ENCODE peak calls at places on chromosome 1, in ten cellular contexts. One of them, this sample, is unnamed.

GRCh38 chr1:226656601-226657277 is 82.3 kb downstream of the ITPKB start:
- DNase-seq in lung: no peak
- DNase-seq in ELR: peak; percentile 84
- DNase-seq in amniotic stem cell: peak; percentile 74
- DNase-seq in kidney epithelial cell: no peak
- DNase-seq in hypothalamus: peak; percentile 60
- DNase-seq in OCI-LY7: peak; percentile 50
- DNase-seq in T-helper 2 cell treated with Interferon-gamma antibody and Interleukin-4, amounts not matched to agents 5 μg/mL and 100 μg/mL, for 36 hours: no peak
- DNase-seq in HEK293T: no peak
- DNase-seq in stimulated activated CD8-positive, alpha-beta memory T cell treated with anti-CD3 and anti-CD28 coated beads, Interleukin-7, amount 100 ng/mL, for 1 hour: no peak
- DNase-seq in this sample: peak; percentile 78

GRCh38 chr1:34362949-34363348 is 186.2 kb downstream of the C1orf94 start:
- DNase-seq in lung: peak; percentile 28
- DNase-seq in ELR: no peak
- DNase-seq in amniotic stem cell: no peak
- DNase-seq in kidney epithelial cell: no peak
- DNase-seq in hypothalamus: no peak
- DNase-seq in OCI-LY7: no peak
- DNase-seq in T-helper 2 cell treated with Interferon-gamma antibody and Interleukin-4, amounts not matched to agents 5 μg/mL and 100 μg/mL, for 36 hours: no peak
- DNase-seq in HEK293T: no peak
- DNase-seq in stimulated activated CD8-positive, alpha-beta memory T cell treated with anti-CD3 and anti-CD28 coated beads, Interleukin-7, amount 100 ng/mL, for 1 hour: no peak
- DNase-seq in this sample: no peak

GRCh38 chr1:155158991-155159390 is 14.1 kb downstream of the KRTCAP2 start:
- DNase-seq in lung: no peak
- DNase-seq in ELR: no peak
- DNase-seq in amniotic stem cell: no peak
- DNase-seq in kidney epithelial cell: no peak
- DNase-seq in hypothalamus: no peak
- DNase-seq in OCI-LY7: no peak
- DNase-seq in T-helper 2 cell treated with Interferon-gamma antibody and Interleukin-4, amounts not matched to agents 5 μg/mL and 100 μg/mL, for 36 hours: no peak
- DNase-seq in HEK293T: peak; percentile 4
- DNase-seq in stimulated activated CD8-positive, alpha-beta memory T cell treated with anti-CD3 and anti-CD28 coated beads, Interleukin-7, amount 100 ng/mL, for 1 hour: no peak
- DNase-seq in this sample: no peak

GRCh38 chr1:227541796-227542152 is 21.6 kb upstream of the ZNF678 start:
- DNase-seq in lung: no peak
- DNase-seq in ELR: no peak
- DNase-seq in amniotic stem cell: no peak
- DNase-seq in kidney epithelial cell: no peak
- DNase-seq in hypothalamus: no peak
- DNase-seq in OCI-LY7: no peak
- DNase-seq in T-helper 2 cell treated with Interferon-gamma antibody and Interleukin-4, amounts not matched to agents 5 μg/mL and 100 μg/mL, for 36 hours: no peak
- DNase-seq in HEK293T: no peak
- DNase-seq in stimulated activated CD8-positive, alpha-beta memory T cell treated with anti-CD3 and anti-CD28 coated beads, Interleukin-7, amount 100 ng/mL, for 1 hour: no peak
- DNase-seq in this sample: no peak

GRCh38 chr1:10510520-10511493 is 36.1 kb downstream of the PEX14 start:
- DNase-seq in lung: peak; percentile 45
- DNase-seq in ELR: peak; percentile 94
- DNase-seq in amniotic stem cell: peak; percentile 79
- DNase-seq in kidney epithelial cell: peak; percentile 70
- DNase-seq in hypothalamus: no peak
- DNase-seq in OCI-LY7: no peak
- DNase-seq in T-helper 2 cell treated with Interferon-gamma antibody and Interleukin-4, amounts not matched to agents 5 μg/mL and 100 μg/mL, for 36 hours: peak; percentile 88
- DNase-seq in HEK293T: no peak
- DNase-seq in stimulated activated CD8-positive, alpha-beta memory T cell treated with anti-CD3 and anti-CD28 coated beads, Interleukin-7, amount 100 ng/mL, for 1 hour: peak; percentile 61
- DNase-seq in this sample: peak; percentile 70

GRCh38 chr1:2290595-2291510 is 62.7 kb downstream of the SKI start:
- DNase-seq in lung: peak; percentile 87
- DNase-seq in ELR: peak; percentile 98
- DNase-seq in amniotic stem cell: peak; percentile 96
- DNase-seq in kidney epithelial cell: peak; percentile 57
- DNase-seq in hypothalamus: peak; percentile 73
- DNase-seq in OCI-LY7: peak; percentile 55
- DNase-seq in T-helper 2 cell treated with Interferon-gamma antibody and Interleukin-4, amounts not matched to agents 5 μg/mL and 100 μg/mL, for 36 hours: peak; percentile 85
- DNase-seq in HEK293T: no peak
- DNase-seq in stimulated activated CD8-positive, alpha-beta memory T cell treated with anti-CD3 and anti-CD28 coated beads, Interleukin-7, amount 100 ng/mL, for 1 hour: peak; percentile 62
- DNase-seq in this sample: peak; percentile 90

GRCh38 chr1:51285055-51285454 is 45.3 kb downstream of the TTC39A start:
- DNase-seq in lung: no peak
- DNase-seq in ELR: no peak
- DNase-seq in amniotic stem cell: no peak
- DNase-seq in kidney epithelial cell: no peak
- DNase-seq in hypothalamus: no peak
- DNase-seq in OCI-LY7: no peak
- DNase-seq in T-helper 2 cell treated with Interferon-gamma antibody and Interleukin-4, amounts not matched to agents 5 μg/mL and 100 μg/mL, for 36 hours: peak; percentile 40
- DNase-seq in HEK293T: no peak
- DNase-seq in stimulated activated CD8-positive, alpha-beta memory T cell treated with anti-CD3 and anti-CD28 coated beads, Interleukin-7, amount 100 ng/mL, for 1 hour: no peak
- DNase-seq in this sample: no peak

GRCh38 chr1:212977781-212978645 is 27.7 kb downstream of the VASH2 start:
- DNase-seq in lung: no peak
- DNase-seq in ELR: no peak
- DNase-seq in amniotic stem cell: no peak
- DNase-seq in kidney epithelial cell: no peak
- DNase-seq in hypothalamus: no peak
- DNase-seq in OCI-LY7: no peak
- DNase-seq in T-helper 2 cell treated with Interferon-gamma antibody and Interleukin-4, amounts not matched to agents 5 μg/mL and 100 μg/mL, for 36 hours: no peak
- DNase-seq in HEK293T: no peak
- DNase-seq in stimulated activated CD8-positive, alpha-beta memory T cell treated with anti-CD3 and anti-CD28 coated beads, Interleukin-7, amount 100 ng/mL, for 1 hour: no peak
- DNase-seq in this sample: no peak

GRCh38 chr1:9475061-9475627 is 64.1 kb upstream of the SLC25A33 start:
- DNase-seq in lung: no peak
- DNase-seq in ELR: no peak
- DNase-seq in amniotic stem cell: no peak
- DNase-seq in kidney epithelial cell: no peak
- DNase-seq in hypothalamus: no peak
- DNase-seq in OCI-LY7: no peak
- DNase-seq in T-helper 2 cell treated with Interferon-gamma antibody and Interleukin-4, amounts not matched to agents 5 μg/mL and 100 μg/mL, for 36 hours: no peak
- DNase-seq in HEK293T: no peak
- DNase-seq in stimulated activated CD8-positive, alpha-beta memory T cell treated with anti-CD3 and anti-CD28 coated beads, Interleukin-7, amount 100 ng/mL, for 1 hour: no peak
- DNase-seq in this sample: no peak

GRCh38 chr1:50419192-50419906 is 3.9 kb downstream of the DMRTA2 start:
- DNase-seq in lung: no peak
- DNase-seq in ELR: no peak
- DNase-seq in amniotic stem cell: no peak
- DNase-seq in kidney epithelial cell: no peak
- DNase-seq in hypothalamus: no peak
- DNase-seq in OCI-LY7: no peak
- DNase-seq in T-helper 2 cell treated with Interferon-gamma antibody and Interleukin-4, amounts not matched to agents 5 μg/mL and 100 μg/mL, for 36 hours: no peak
- DNase-seq in HEK293T: peak; percentile 2
- DNase-seq in stimulated activated CD8-positive, alpha-beta memory T cell treated with anti-CD3 and anti-CD28 coated beads, Interleukin-7, amount 100 ng/mL, for 1 hour: no peak
- DNase-seq in this sample: no peak

GRCh38 chr1:210236840-210237409 is 4.3 kb downstream of the SERTAD4 start:
- DNase-seq in lung: no peak
- DNase-seq in ELR: no peak
- DNase-seq in amniotic stem cell: no peak
- DNase-seq in kidney epithelial cell: no peak
- DNase-seq in hypothalamus: peak; percentile 58
- DNase-seq in OCI-LY7: no peak
- DNase-seq in T-helper 2 cell treated with Interferon-gamma antibody and Interleukin-4, amounts not matched to agents 5 μg/mL and 100 μg/mL, for 36 hours: no peak
- DNase-seq in HEK293T: peak; percentile 42
- DNase-seq in stimulated activated CD8-positive, alpha-beta memory T cell treated with anti-CD3 and anti-CD28 coated beads, Interleukin-7, amount 100 ng/mL, for 1 hour: no peak
- DNase-seq in this sample: peak; percentile 83

GRCh38 chr1:223074901-223075300 is 68.1 kb downstream of the TLR5 start:
- DNase-seq in lung: no peak
- DNase-seq in ELR: no peak
- DNase-seq in amniotic stem cell: no peak
- DNase-seq in kidney epithelial cell: no peak
- DNase-seq in hypothalamus: no peak
- DNase-seq in OCI-LY7: no peak
- DNase-seq in T-helper 2 cell treated with Interferon-gamma antibody and Interleukin-4, amounts not matched to agents 5 μg/mL and 100 μg/mL, for 36 hours: no peak
- DNase-seq in HEK293T: no peak
- DNase-seq in stimulated activated CD8-positive, alpha-beta memory T cell treated with anti-CD3 and anti-CD28 coated beads, Interleukin-7, amount 100 ng/mL, for 1 hour: no peak
- DNase-seq in this sample: no peak

GRCh38 chr1:116504308-116505156 is 66.3 kb downstream of the CD58 start:
- DNase-seq in lung: peak; percentile 79
- DNase-seq in ELR: peak; percentile 74
- DNase-seq in amniotic stem cell: peak; percentile 11
- DNase-seq in kidney epithelial cell: no peak
- DNase-seq in hypothalamus: peak; percentile 31
- DNase-seq in OCI-LY7: peak; percentile 9
- DNase-seq in T-helper 2 cell treated with Interferon-gamma antibody and Interleukin-4, amounts not matched to agents 5 μg/mL and 100 μg/mL, for 36 hours: peak; percentile 87
- DNase-seq in HEK293T: no peak
- DNase-seq in stimulated activated CD8-positive, alpha-beta memory T cell treated with anti-CD3 and anti-CD28 coated beads, Interleukin-7, amount 100 ng/mL, for 1 hour: peak; percentile 69
- DNase-seq in this sample: peak; percentile 48

GRCh38 chr1:215526147-215526845 is 40.8 kb upstream of the KCTD3 start:
- DNase-seq in lung: no peak
- DNase-seq in ELR: peak; percentile 65
- DNase-seq in amniotic stem cell: peak; percentile 37
- DNase-seq in kidney epithelial cell: no peak
- DNase-seq in hypothalamus: no peak
- DNase-seq in OCI-LY7: peak; percentile 53
- DNase-seq in T-helper 2 cell treated with Interferon-gamma antibody and Interleukin-4, amounts not matched to agents 5 μg/mL and 100 μg/mL, for 36 hours: no peak
- DNase-seq in HEK293T: peak; percentile 39
- DNase-seq in stimulated activated CD8-positive, alpha-beta memory T cell treated with anti-CD3 and anti-CD28 coated beads, Interleukin-7, amount 100 ng/mL, for 1 hour: no peak
- DNase-seq in this sample: peak; percentile 36

GRCh38 chr1:214658785-214659184 is 55.8 kb downstream of the CENPF start:
- DNase-seq in lung: no peak
- DNase-seq in ELR: peak; percentile 13
- DNase-seq in amniotic stem cell: peak; percentile 20
- DNase-seq in kidney epithelial cell: peak; percentile 9
- DNase-seq in hypothalamus: no peak
- DNase-seq in OCI-LY7: no peak
- DNase-seq in T-helper 2 cell treated with Interferon-gamma antibody and Interleukin-4, amounts not matched to agents 5 μg/mL and 100 μg/mL, for 36 hours: no peak
- DNase-seq in HEK293T: peak; percentile 15
- DNase-seq in stimulated activated CD8-positive, alpha-beta memory T cell treated with anti-CD3 and anti-CD28 coated beads, Interleukin-7, amount 100 ng/mL, for 1 hour: no peak
- DNase-seq in this sample: peak; percentile 21

GRCh38 chr1:86154581-86155060 is 2.0 kb downstream of the COL24A1 start:
- DNase-seq in lung: no peak
- DNase-seq in ELR: peak; percentile 85
- DNase-seq in amniotic stem cell: no peak
- DNase-seq in kidney epithelial cell: no peak
- DNase-seq in hypothalamus: no peak
- DNase-seq in OCI-LY7: no peak
- DNase-seq in T-helper 2 cell treated with Interferon-gamma antibody and Interleukin-4, amounts not matched to agents 5 μg/mL and 100 μg/mL, for 36 hours: no peak
- DNase-seq in HEK293T: peak; percentile 8
- DNase-seq in stimulated activated CD8-positive, alpha-beta memory T cell treated with anti-CD3 and anti-CD28 coated beads, Interleukin-7, amount 100 ng/mL, for 1 hour: no peak
- DNase-seq in this sample: no peak

GRCh38 chr1:12380316-12381249 is 150.8 kb downstream of the VPS13D start:
- DNase-seq in lung: no peak
- DNase-seq in ELR: no peak
- DNase-seq in amniotic stem cell: no peak
- DNase-seq in kidney epithelial cell: no peak
- DNase-seq in hypothalamus: no peak
- DNase-seq in OCI-LY7: no peak
- DNase-seq in T-helper 2 cell treated with Interferon-gamma antibody and Interleukin-4, amounts not matched to agents 5 μg/mL and 100 μg/mL, for 36 hours: no peak
- DNase-seq in HEK293T: no peak
- DNase-seq in stimulated activated CD8-positive, alpha-beta memory T cell treated with anti-CD3 and anti-CD28 coated beads, Interleukin-7, amount 100 ng/mL, for 1 hour: no peak
- DNase-seq in this sample: no peak

GRCh38 chr1:212498243-212498642 is 65.5 kb downstream of the NENF start:
- DNase-seq in lung: peak; percentile 53
- DNase-seq in ELR: peak; percentile 67
- DNase-seq in amniotic stem cell: peak; percentile 37
- DNase-seq in kidney epithelial cell: no peak
- DNase-seq in hypothalamus: no peak
- DNase-seq in OCI-LY7: no peak
- DNase-seq in T-helper 2 cell treated with Interferon-gamma antibody and Interleukin-4, amounts not matched to agents 5 μg/mL and 100 μg/mL, for 36 hours: no peak
- DNase-seq in HEK293T: no peak
- DNase-seq in stimulated activated CD8-positive, alpha-beta memory T cell treated with anti-CD3 and anti-CD28 coated beads, Interleukin-7, amount 100 ng/mL, for 1 hour: no peak
- DNase-seq in this sample: peak; percentile 23

GRCh38 chr1:12542596-12543592 is 75.1 kb downstream of the DHRS3 start:
- DNase-seq in lung: no peak
- DNase-seq in ELR: no peak
- DNase-seq in amniotic stem cell: no peak
- DNase-seq in kidney epithelial cell: no peak
- DNase-seq in hypothalamus: no peak
- DNase-seq in OCI-LY7: no peak
- DNase-seq in T-helper 2 cell treated with Interferon-gamma antibody and Interleukin-4, amounts not matched to agents 5 μg/mL and 100 μg/mL, for 36 hours: no peak
- DNase-seq in HEK293T: peak; percentile 11
- DNase-seq in stimulated activated CD8-positive, alpha-beta memory T cell treated with anti-CD3 and anti-CD28 coated beads, Interleukin-7, amount 100 ng/mL, for 1 hour: no peak
- DNase-seq in this sample: no peak

GRCh38 chr1:161402446-161402845 is 34.8 kb upstream of the CFAP126 start:
- DNase-seq in lung: no peak
- DNase-seq in ELR: no peak
- DNase-seq in amniotic stem cell: no peak
- DNase-seq in kidney epithelial cell: no peak
- DNase-seq in hypothalamus: no peak
- DNase-seq in OCI-LY7: no peak
- DNase-seq in T-helper 2 cell treated with Interferon-gamma antibody and Interleukin-4, amounts not matched to agents 5 μg/mL and 100 μg/mL, for 36 hours: no peak
- DNase-seq in HEK293T: no peak
- DNase-seq in stimulated activated CD8-positive, alpha-beta memory T cell treated with anti-CD3 and anti-CD28 coated beads, Interleukin-7, amount 100 ng/mL, for 1 hour: no peak
- DNase-seq in this sample: no peak

GRCh38 chr1:173122958-173123852 is 72.5 kb upstream of the TNFSF18 start:
- DNase-seq in lung: peak; percentile 79
- DNase-seq in ELR: peak; percentile 93
- DNase-seq in amniotic stem cell: peak; percentile 74
- DNase-seq in kidney epithelial cell: peak; percentile 47
- DNase-seq in hypothalamus: no peak
- DNase-seq in OCI-LY7: no peak
- DNase-seq in T-helper 2 cell treated with Interferon-gamma antibody and Interleukin-4, amounts not matched to agents 5 μg/mL and 100 μg/mL, for 36 hours: no peak
- DNase-seq in HEK293T: no peak
- DNase-seq in stimulated activated CD8-positive, alpha-beta memory T cell treated with anti-CD3 and anti-CD28 coated beads, Interleukin-7, amount 100 ng/mL, for 1 hour: no peak
- DNase-seq in this sample: peak; percentile 89

GRCh38 chr1:29002792-29003191 is 88.4 kb downstream of the EPB41 start:
- DNase-seq in lung: no peak
- DNase-seq in ELR: no peak
- DNase-seq in amniotic stem cell: no peak
- DNase-seq in kidney epithelial cell: no peak
- DNase-seq in hypothalamus: no peak
- DNase-seq in OCI-LY7: no peak
- DNase-seq in T-helper 2 cell treated with Interferon-gamma antibody and Interleukin-4, amounts not matched to agents 5 μg/mL and 100 μg/mL, for 36 hours: no peak
- DNase-seq in HEK293T: no peak
- DNase-seq in stimulated activated CD8-positive, alpha-beta memory T cell treated with anti-CD3 and anti-CD28 coated beads, Interleukin-7, amount 100 ng/mL, for 1 hour: no peak
- DNase-seq in this sample: no peak

GRCh38 chr1:3827813-3828307 is 29.2 kb downstream of the CEP104 start:
- DNase-seq in lung: no peak
- DNase-seq in ELR: peak; percentile 17
- DNase-seq in amniotic stem cell: no peak
- DNase-seq in kidney epithelial cell: no peak
- DNase-seq in hypothalamus: no peak
- DNase-seq in OCI-LY7: no peak
- DNase-seq in T-helper 2 cell treated with Interferon-gamma antibody and Interleukin-4, amounts not matched to agents 5 μg/mL and 100 μg/mL, for 36 hours: no peak
- DNase-seq in HEK293T: no peak
- DNase-seq in stimulated activated CD8-positive, alpha-beta memory T cell treated with anti-CD3 and anti-CD28 coated beads, Interleukin-7, amount 100 ng/mL, for 1 hour: no peak
- DNase-seq in this sample: no peak

GRCh38 chr1:234823191-234824176 is 213.5 kb upstream of the IRF2BP2 start:
- DNase-seq in lung: no peak
- DNase-seq in ELR: no peak
- DNase-seq in amniotic stem cell: no peak
- DNase-seq in kidney epithelial cell: no peak
- DNase-seq in hypothalamus: no peak
- DNase-seq in OCI-LY7: no peak
- DNase-seq in T-helper 2 cell treated with Interferon-gamma antibody and Interleukin-4, amounts not matched to agents 5 μg/mL and 100 μg/mL, for 36 hours: no peak
- DNase-seq in HEK293T: no peak
- DNase-seq in stimulated activated CD8-positive, alpha-beta memory T cell treated with anti-CD3 and anti-CD28 coated beads, Interleukin-7, amount 100 ng/mL, for 1 hour: no peak
- DNase-seq in this sample: no peak

GRCh38 chr1:30692201-30692947 is 31.0 kb downstream of the MATN1 start:
- DNase-seq in lung: no peak
- DNase-seq in ELR: no peak
- DNase-seq in amniotic stem cell: no peak
- DNase-seq in kidney epithelial cell: no peak
- DNase-seq in hypothalamus: no peak
- DNase-seq in OCI-LY7: no peak
- DNase-seq in T-helper 2 cell treated with Interferon-gamma antibody and Interleukin-4, amounts not matched to agents 5 μg/mL and 100 μg/mL, for 36 hours: no peak
- DNase-seq in HEK293T: no peak
- DNase-seq in stimulated activated CD8-positive, alpha-beta memory T cell treated with anti-CD3 and anti-CD28 coated beads, Interleukin-7, amount 100 ng/mL, for 1 hour: no peak
- DNase-seq in this sample: no peak

GRCh38 chr1:94925561-94926364 is 1.1 kb downstream of the CNN3 start:
- DNase-seq in lung: peak; percentile 76
- DNase-seq in ELR: peak; percentile 89
- DNase-seq in amniotic stem cell: peak; percentile 81
- DNase-seq in kidney epithelial cell: peak; percentile 84
- DNase-seq in hypothalamus: peak; percentile 73
- DNase-seq in OCI-LY7: no peak
- DNase-seq in T-helper 2 cell treated with Interferon-gamma antibody and Interleukin-4, amounts not matched to agents 5 μg/mL and 100 μg/mL, for 36 hours: no peak
- DNase-seq in HEK293T: peak; percentile 78
- DNase-seq in stimulated activated CD8-positive, alpha-beta memory T cell treated with anti-CD3 and anti-CD28 coated beads, Interleukin-7, amount 100 ng/mL, for 1 hour: no peak
- DNase-seq in this sample: peak; percentile 76

GRCh38 chr1:167630568-167631385 is 745 bp downstream of the RCSD1 start:
- DNase-seq in lung: no peak
- DNase-seq in ELR: no peak
- DNase-seq in amniotic stem cell: no peak
- DNase-seq in kidney epithelial cell: no peak
- DNase-seq in hypothalamus: no peak
- DNase-seq in OCI-LY7: peak; percentile 42
- DNase-seq in T-helper 2 cell treated with Interferon-gamma antibody and Interleukin-4, amounts not matched to agents 5 μg/mL and 100 μg/mL, for 36 hours: peak; percentile 34
- DNase-seq in HEK293T: no peak
- DNase-seq in stimulated activated CD8-positive, alpha-beta memory T cell treated with anti-CD3 and anti-CD28 coated beads, Interleukin-7, amount 100 ng/mL, for 1 hour: no peak
- DNase-seq in this sample: no peak

GRCh38 chr1:17948594-17948993 is 159.0 kb upstream of the IGSF21 start:
- DNase-seq in lung: no peak
- DNase-seq in ELR: no peak
- DNase-seq in amniotic stem cell: no peak
- DNase-seq in kidney epithelial cell: no peak
- DNase-seq in hypothalamus: no peak
- DNase-seq in OCI-LY7: no peak
- DNase-seq in T-helper 2 cell treated with Interferon-gamma antibody and Interleukin-4, amounts not matched to agents 5 μg/mL and 100 μg/mL, for 36 hours: no peak
- DNase-seq in HEK293T: no peak
- DNase-seq in stimulated activated CD8-positive, alpha-beta memory T cell treated with anti-CD3 and anti-CD28 coated beads, Interleukin-7, amount 100 ng/mL, for 1 hour: no peak
- DNase-seq in this sample: no peak

This sample was measured in fibroblast of the conjunctiva.